ENCODE peak calls at places on chromosome 19, in five cellular contexts. Q is A673, M is astrocyte of the spinal cord, S is foreskin fibroblast, Y is hepatocyte. N is an unnamed sample.

GRCh38 chr19:38285567-38285966 is 18.5 kb upstream of the C19orf33 start:
- DNase-seq in Q (no peak), M (no peak), S (peak), Y (no peak), N (no peak)

GRCh38 chr19:483332-484072 is 12.8 kb upstream of the MADCAM1 start:
- DNase-seq in Q (no peak), M (no peak), S (no peak), Y (no peak), N (peak)

GRCh38 chr19:45152504-45153338 is 8.1 kb downstream of the NKPD1 start:
- DNase-seq in Q (peak), M (peak), S (peak), Y (peak), N (peak)

GRCh38 chr19:58328999-58329398 is 2.2 kb downstream of the ZSCAN22 start:
- DNase-seq in Q (peak), M (no peak), S (peak), Y (no peak), N (no peak)

GRCh38 chr19:48348039-48348438 is 15.7 kb downstream of the TMEM143 start:
- DNase-seq in Q (no peak), M (no peak), S (peak), Y (no peak), N (no peak)

GRCh38 chr19:57406516-57407123 is 4.3 kb upstream of the ZNF17 start:
- DNase-seq in Q (peak), M (peak), S (peak), Y (peak), N (peak)

GRCh38 chr19:44754743-44755066 is 6.2 kb downstream of the BCL3 start:
- DNase-seq in Q (no peak), M (no peak), S (no peak), Y (no peak), N (no peak)

GRCh38 chr19:19433666-19434213 is 28.3 kb downstream of the GATAD2A start:
- DNase-seq in Q (no peak), M (no peak), S (no peak), Y (no peak), N (no peak)

GRCh38 chr19:39084732-39085080 is 538 bp downstream of the ACP7 start:
- DNase-seq in Q (no peak), M (no peak), S (no peak), Y (no peak), N (no peak)

GRCh38 chr19:18262917-18263316 is 11.3 kb downstream of the IQCN start:
- DNase-seq in Q (no peak), M (peak), S (no peak), Y (no peak), N (no peak)

GRCh38 chr19:55459950-55460657 is 1.3 kb downstream of the ISOC2 start:
- DNase-seq in Q (peak), M (no peak), S (peak), Y (no peak), N (no peak)

GRCh38 chr19:39097299-39097698 is 13.1 kb downstream of the ACP7 start:
- DNase-seq in Q (no peak), M (no peak), S (no peak), Y (no peak), N (no peak)

GRCh38 chr19:5452594-5453565 is 2.3 kb upstream of the ZNRF4 start:
- DNase-seq in Q (peak), M (no peak), S (peak), Y (no peak), N (no peak)

GRCh38 chr19:53102186-53102585 is 1.0 kb downstream of the ZNF160 start:
- DNase-seq in Q (no peak), M (no peak), S (peak), Y (peak), N (no peak)

GRCh38 chr19:3620145-3620816 is 6.3 kb downstream of the CACTIN start:
- DNase-seq in Q (no peak), M (no peak), S (no peak), Y (no peak), N (peak)

GRCh38 chr19:11574689-11575088 is 2.8 kb downstream of the ACP5 start:
- DNase-seq in Q (no peak), M (no peak), S (no peak), Y (no peak), N (no peak)

DNA sequence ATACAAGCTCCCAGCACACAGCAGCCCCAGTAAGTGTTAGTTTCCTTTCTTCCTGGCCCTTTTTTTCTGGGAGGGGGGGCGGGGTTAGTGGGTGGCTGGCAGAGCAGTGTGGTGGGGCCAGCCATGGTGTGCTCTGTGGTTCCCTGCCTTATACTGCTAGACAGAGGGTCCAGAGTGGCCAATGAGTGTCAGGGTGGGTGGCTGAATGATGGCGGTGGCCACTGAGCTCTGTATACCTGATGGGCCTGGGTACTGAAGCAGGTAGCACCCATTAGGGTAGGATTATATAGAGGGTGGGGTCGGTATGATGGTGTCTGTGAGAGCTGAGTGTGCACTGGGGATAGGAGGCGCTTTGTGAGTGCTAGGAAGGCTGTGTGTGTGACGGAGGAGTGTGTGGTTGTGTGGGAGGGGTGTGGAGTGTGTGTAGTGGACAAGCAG is 13.8 kb downstream of the CIC start:
- DNase-seq in Q (no peak), M (no peak), S (no peak), Y (no peak), N (no peak)
- H3K4me3 ChIP-seq in Q (peak), M (no peak), S (peak), Y (peak), N (no peak)

DNA sequence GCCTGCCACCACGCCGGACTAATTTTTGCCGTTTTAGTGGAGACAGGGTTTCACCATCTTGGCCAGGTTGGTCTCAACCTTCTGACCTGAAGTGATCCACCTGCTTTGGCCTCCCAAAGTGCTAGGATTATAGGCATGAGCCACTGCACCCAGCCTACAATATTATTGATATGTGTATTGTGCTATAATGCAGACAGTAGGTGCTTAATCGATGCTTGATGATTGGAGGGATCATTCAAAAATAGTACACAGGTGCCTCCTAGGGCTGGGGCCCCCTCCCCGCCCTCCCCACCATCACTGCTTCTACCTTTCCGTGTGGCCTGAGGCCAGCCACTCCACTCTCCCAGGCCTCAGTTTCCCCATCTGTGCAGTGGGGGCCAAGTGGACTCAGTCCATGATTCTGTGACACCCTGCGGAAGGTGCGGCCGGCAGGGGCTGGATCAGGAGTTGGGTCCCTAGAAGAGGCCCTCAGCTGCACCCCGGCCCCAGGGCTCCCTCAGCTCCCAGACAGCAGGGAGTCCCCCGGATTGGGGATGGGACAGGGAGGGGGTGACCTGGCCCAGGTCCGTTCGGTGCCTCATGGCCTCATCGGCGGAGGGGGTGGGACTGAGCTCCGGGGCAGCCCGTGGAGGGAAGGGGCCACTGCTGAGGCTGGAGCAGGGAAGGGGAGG is 1.4 kb downstream of the ADAMTSL5 start:
- DNase-seq in Q (no peak), M (no peak), S (no peak), Y (no peak), N (no peak)
- H3K4me3 ChIP-seq in Q (no peak), M (no peak), S (peak), Y (no peak), N (no peak)

DNA sequence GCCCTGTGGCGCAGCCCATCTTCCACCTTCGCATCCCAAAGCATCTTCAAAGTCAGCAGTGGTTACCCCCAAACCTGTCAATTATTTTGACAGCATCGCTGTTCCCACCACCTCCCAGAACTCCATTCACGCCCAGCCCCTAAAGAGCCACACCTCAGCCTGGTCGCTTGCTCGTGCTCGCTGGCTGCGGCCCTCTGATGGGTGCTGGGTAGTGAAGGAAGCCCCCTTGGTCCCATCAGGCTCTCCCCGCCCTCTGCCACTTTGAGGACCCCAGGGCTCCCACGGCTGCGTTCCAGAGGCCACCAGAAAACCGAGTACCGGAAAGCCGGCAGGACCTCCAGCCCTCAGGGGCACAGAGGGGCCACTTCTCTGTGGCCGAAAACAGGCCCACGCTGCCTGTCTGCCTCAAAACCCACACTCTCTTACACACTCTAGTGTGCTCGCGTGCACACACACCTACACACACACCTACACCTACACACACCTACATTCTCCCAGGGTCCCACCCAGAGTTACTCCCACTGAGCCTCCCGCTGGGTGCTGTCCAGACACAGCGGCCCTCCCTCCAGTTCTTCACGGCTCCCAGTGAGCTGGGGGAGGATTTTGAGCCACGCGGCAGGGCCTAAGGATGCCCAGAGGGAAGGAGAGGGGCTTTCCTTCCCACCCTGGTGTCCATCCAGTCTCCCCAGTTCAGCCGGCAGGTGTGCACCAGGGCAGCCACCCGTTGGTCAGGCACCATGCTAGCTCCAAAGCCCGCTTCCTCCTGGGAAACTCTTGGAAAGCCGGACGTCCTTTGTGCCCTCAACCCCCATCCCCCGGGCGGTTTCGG is 1.9 kb downstream of the VSTM2B start:
- DNase-seq in Q (no peak), M (no peak), S (no peak), Y (no peak), N (no peak)
- H3K4me3 ChIP-seq in Q (no peak), M (no peak), S (no peak), Y (no peak), N (no peak)

DNA sequence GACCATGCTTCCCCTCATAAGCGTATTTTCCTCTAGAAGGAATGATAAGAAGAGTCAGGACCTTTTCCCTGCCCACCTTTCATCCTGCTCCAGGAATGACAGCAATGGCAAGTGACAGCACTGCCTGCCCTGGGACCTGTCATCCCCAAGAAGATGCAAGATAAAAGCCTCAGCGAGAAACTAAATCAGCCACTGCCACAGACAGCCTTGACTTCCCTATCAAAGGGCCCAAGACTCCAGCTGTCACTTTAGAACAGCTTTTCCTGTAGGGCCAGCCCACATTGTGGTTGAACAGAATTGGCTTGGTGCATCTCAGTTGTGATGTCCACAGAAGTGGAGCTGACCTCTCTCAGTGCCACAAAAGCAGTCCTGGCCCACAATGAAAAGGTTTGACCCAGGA is 1.1 kb downstream of the RAB8A start:
- DNase-seq in Q (no peak), M (no peak), S (no peak), Y (no peak), N (no peak)
- H3K4me3 ChIP-seq in Q (peak), M (peak), S (peak), Y (peak), N (no peak)

GRCh38 chr19:33295621-33296472 is 6.5 kb downstream of the CEBPA start:
- DNase-seq in Q (no peak), M (no peak), S (no peak), Y (no peak), N (no peak)
- H3K4me3 ChIP-seq in Q (no peak), M (no peak), S (no peak), Y (no peak), N (no peak)

GRCh38 chr19:13986348-13986904 is 19.7 kb downstream of the RFX1 start:
- DNase-seq in Q (peak), M (peak), S (peak), Y (peak), N (peak)
- H3K4me3 ChIP-seq in Q (no peak), M (no peak), S (no peak), Y (no peak), N (no peak)

DNA sequence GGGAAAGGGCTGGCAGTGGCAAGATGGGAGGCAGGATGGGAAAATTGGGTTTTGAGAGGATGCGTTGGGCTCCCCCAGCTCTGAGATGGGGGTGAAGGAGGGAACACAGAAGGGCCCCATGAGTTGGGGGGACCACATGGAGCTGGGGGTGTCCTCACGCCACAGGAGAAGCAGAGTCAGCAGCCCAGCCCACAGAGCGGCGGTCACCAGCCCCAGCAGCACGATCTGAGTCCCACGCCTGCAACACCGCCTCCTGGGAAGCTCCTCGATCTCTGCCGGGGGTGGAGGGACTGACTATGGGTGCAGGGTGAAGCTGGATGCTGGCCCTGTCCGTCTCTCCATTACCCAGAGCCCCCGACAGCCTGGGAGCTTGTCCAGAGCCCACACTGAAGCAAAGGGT is 3.3 kb downstream of the FCER2 start:
- DNase-seq in Q (no peak), M (no peak), S (no peak), Y (no peak), N (no peak)
- H3K4me3 ChIP-seq in Q (no peak), M (no peak), S (no peak), Y (no peak), N (no peak)